ENCODE peak calls at places on chromosomes 13 and 19, in five cellular contexts. A, B, T, V and S are unnamed samples.

GRCh38 chr19:18800079-18800478 is 9.0 kb upstream of the COMP start:
- DNase-seq in A (no peak), B (no peak), T (no peak), V (no peak), S (no peak)

GRCh38 chr13:101303512-101303911 is 112.8 kb downstream of the NALCN start:
- DNase-seq in A (no peak), B (no peak), T (no peak), V (peak; percentile 9), S (no peak)

GRCh38 chr13:46598820-46599180 is 45.8 kb downstream of the LRCH1 start:
- DNase-seq in A (no peak), B (no peak), T (no peak), V (no peak), S (no peak)

GRCh38 chr13:61905054-61905453 is 489.4 kb upstream of the PCDH20 start:
- DNase-seq in A (no peak), B (no peak), T (no peak), V (no peak), S (no peak)

GRCh38 chr13:90201676-90202425 is 1145.6 kb upstream of the MIR17HG start:
- DNase-seq in A (no peak), B (no peak), T (no peak), V (no peak), S (no peak)

GRCh38 chr13:30618186-30618937 is 642 bp downstream of the USPL1 start:
- DNase-seq in A (peak; percentile 44), B (peak; percentile 7), T (peak; percentile 7), V (no peak), S (peak; percentile 22)

GRCh38 chr13:109521719-109522118 is 264.7 kb downstream of the IRS2 start:
- DNase-seq in A (no peak), B (no peak), T (no peak), V (no peak), S (no peak)

GRCh38 chr19:42281175-42282035 is 12.4 kb downstream of the CIC start:
- DNase-seq in A (peak; percentile 76), B (no peak), T (no peak), V (no peak), S (peak; percentile 82)

GRCh38 chr13:66033924-66034323 is 1196.2 kb downstream of the PCDH9 start:
- DNase-seq in A (no peak), B (no peak), T (no peak), V (no peak), S (no peak)

GRCh38 chr19:47247308-47247990 is 8.9 kb upstream of the CCDC9 start:
- DNase-seq in A (peak; percentile 83), B (peak; percentile 75), T (peak; percentile 87), V (peak; percentile 74), S (peak; percentile 77)

GRCh38 chr13:31875134-31875533 is 135.8 kb downstream of the RXFP2 start:
- DNase-seq in A (no peak), B (no peak), T (no peak), V (no peak), S (no peak)

GRCh38 chr13:110555601-110556223 is 5.8 kb downstream of the RAB20 start:
- DNase-seq in A (no peak), B (no peak), T (no peak), V (no peak), S (peak; percentile 69)

GRCh38 chr19:4654437-4655361 is 15.4 kb downstream of the TNFAIP8L1 start:
- DNase-seq in A (no peak), B (no peak), T (no peak), V (no peak), S (no peak)

GRCh38 chr19:872266-872951 is 12.9 kb downstream of the CFD start:
- DNase-seq in A (peak; percentile 74), B (peak; percentile 75), T (peak; percentile 69), V (no peak), S (no peak)

GRCh38 chr13:94115054-94115453 is 364.4 kb downstream of the DCT start:
- DNase-seq in A (no peak), B (no peak), T (no peak), V (no peak), S (no peak)

GRCh38 chr19:3480383-3481091 is at the start of gene SMIM24:
- DNase-seq in A (no peak), B (no peak), T (no peak), V (no peak), S (no peak)

GRCh38 chr13:113406321-113407102 is 42.6 kb upstream of the GRTP1 start:
- DNase-seq in A (no peak), B (no peak), T (no peak), V (no peak), S (no peak)

GRCh38 chr13:98664047-98664446 is 87.1 kb upstream of the STK24 start:
- DNase-seq in A (no peak), B (no peak), T (peak; percentile 58), V (no peak), S (peak; percentile 8)

GRCh38 chr19:4051175-4052101 is 15.3 kb downstream of the ZBTB7A start:
- DNase-seq in A (no peak), B (no peak), T (no peak), V (no peak), S (peak; percentile 76)

GRCh38 chr19:40358773-40359172 is 10.3 kb downstream of the PLD3 start:
- DNase-seq in A (no peak), B (no peak), T (no peak), V (no peak), S (no peak)

GRCh38 chr13:40664100-40665060 is 2.1 kb downstream of the FOXO1 start:
- DNase-seq in A (peak; percentile 64), B (peak; percentile 64), T (peak; percentile 59), V (peak; percentile 70), S (peak; percentile 82)

GRCh38 chr19:17686592-17687042 is 1.5 kb downstream of the UNC13A start:
- DNase-seq in A (no peak), B (no peak), T (no peak), V (peak; percentile 94), S (peak; percentile 35)